ENCODE peak calls at places on chromosomes 3 and 15, in nine cellular contexts. Z is ACHN, H is heart right ventricle, D is NCI-H774, C is glutamatergic neuron, R is left kidney, I is T-helper 9 cell, T is endothelial cell, P is HuH-7.5. Q is an unnamed sample.

GRCh38 chr3:31699309-31699953 is 166.7 kb downstream of the STT3B start:
- DNase-seq in D (no peak), H (no peak), P (no peak), C (no peak), T (no peak), I (no peak), Z (peak), R (no peak), Q (no peak)

GRCh38 chr3:193928354-193929209 is 207.4 kb upstream of the HES1 start:
- DNase-seq in D (no peak), I (no peak), Z (no peak), T (no peak), C (no peak), R (no peak), H (no peak), P (no peak), Q (no peak)

GRCh38 chr3:116517308-116517707 is 72.0 kb upstream of the LSAMP start:
- DNase-seq in H (no peak), Z (peak), I (no peak), T (no peak), C (no peak), D (no peak), P (no peak), R (peak), Q (no peak)

GRCh38 chr3:19547665-19548464 is 386.2 kb downstream of the EFHB start:
- DNase-seq in R (no peak), I (no peak), C (no peak), H (no peak), D (no peak), T (no peak), Z (no peak), P (no peak), Q (no peak)

GRCh38 chr15:74775132-74775562 is 6.7 kb upstream of the CSK start:
- DNase-seq in I (no peak), C (no peak), Z (no peak), T (no peak), P (no peak), R (no peak), D (no peak), H (no peak), Q (no peak)

GRCh38 chr3:69368129-69368741 is 17.7 kb downstream of the FRMD4B start:
- DNase-seq in I (no peak), D (no peak), T (no peak), C (no peak), P (no peak), R (no peak), H (no peak), Z (no peak), Q (no peak)

GRCh38 chr3:195214381-195214780 is 56.6 kb downstream of the XXYLT1 start:
- DNase-seq in P (no peak), Z (no peak), C (no peak), T (no peak), I (no peak), H (no peak), D (no peak), R (no peak), Q (no peak)

GRCh38 chr15:40500584-40501330 is 30.0 kb downstream of the CHST14 start:
- DNase-seq in Z (no peak), C (no peak), H (no peak), I (no peak), D (no peak), R (no peak), T (no peak), P (no peak), Q (no peak)

GRCh38 chr15:65583701-65584100 is 27.2 kb downstream of the INTS14 start:
- DNase-seq in H (peak), Z (peak), P (no peak), T (peak), C (no peak), I (peak), D (no peak), R (peak), Q (no peak)

GRCh38 chr3:50124363-50125226 is 30.5 kb upstream of the SEMA3F start:
- DNase-seq in H (no peak), Z (no peak), D (no peak), C (peak), T (no peak), I (no peak), P (no peak), R (peak), Q (no peak)

GRCh38 chr15:82294061-82294690 is 31.6 kb downstream of the SAXO2 start:
- DNase-seq in T (no peak), I (no peak), C (no peak), Z (no peak), P (no peak), R (no peak), D (no peak), H (no peak), Q (no peak)

GRCh38 chr15:88246666-88247446 is 9.7 kb downstream of the NTRK3 start:
- DNase-seq in C (peak), T (peak), D (peak), Z (peak), H (peak), I (peak), P (peak), R (peak), Q (peak)

GRCh38 chr3:188208751-188209433 is 54.9 kb downstream of the LPP start:
- DNase-seq in D (no peak), H (no peak), C (no peak), I (no peak), P (no peak), T (no peak), R (no peak), Z (no peak), Q (no peak)

GRCh38 chr3:146577662-146578061 is 27.5 kb downstream of the PLSCR5 start:
- DNase-seq in H (peak), Z (peak), C (no peak), D (peak), T (no peak), P (no peak), I (peak), R (peak), Q (no peak)

GRCh38 chr3:65339160-65339559 is 651.4 kb upstream of the ADAMTS9 start:
- DNase-seq in P (no peak), I (no peak), R (no peak), T (no peak), C (no peak), D (no peak), Z (no peak), H (peak), Q (no peak)

GRCh38 chr15:34682673-34683072 is 72.1 kb downstream of the GJD2 start:
- DNase-seq in Z (peak), C (no peak), R (no peak), I (no peak), H (no peak), T (no peak), D (no peak), P (no peak), Q (no peak)

GRCh38 chr3:35537265-35537664 is 102.1 kb upstream of the ARPP21 start:
- DNase-seq in D (no peak), H (no peak), P (no peak), R (no peak), Z (no peak), T (no peak), I (no peak), C (no peak), Q (no peak)

GRCh38 chr3:28575100-28575747 is 226.6 kb upstream of the AZI2 start:
- DNase-seq in C (peak), R (peak), H (peak), T (peak), Z (no peak), D (peak), P (no peak), I (no peak), Q (peak)

Q was measured in pancreas.